ENCODE peak calls at places on chromosome 10, in four cellular contexts. P is mesothelial cell of epicardium, X is Right ventricle myocardium inferior, B is M059J. Y is an unnamed sample.

GRCh38 chr10:124294811-124295770 is 123.6 kb downstream of the OAT start:
- DNase-seq in P (no peak), X (peak; percentile 58), B (no peak), Y (no peak)

GRCh38 chr10:52216852-52217251 is 97.2 kb upstream of the DKK1 start:
- DNase-seq in P (no peak), X (no peak), B (peak; percentile 80), Y (peak; percentile 97)

GRCh38 chr10:43809211-43809930 is 160.7 kb upstream of the ZNF32 start:
- DNase-seq in P (no peak), X (no peak), B (peak; percentile 95), Y (peak; percentile 46)

GRCh38 chr10:85638797-85639196 is 727.8 kb downstream of the GRID1 start:
- DNase-seq in P (no peak), X (no peak), B (no peak), Y (no peak)

GRCh38 chr10:12228851-12229250 is 32.9 kb downstream of the CDC123 start:
- DNase-seq in P (no peak), X (no peak), B (no peak), Y (no peak)

GRCh38 chr10:113060221-113061053 is 110.4 kb downstream of the TCF7L2 start:
- DNase-seq in P (no peak), X (peak; percentile 86), B (no peak), Y (peak; percentile 65)

GRCh38 chr10:86651021-86651471 is 3.3 kb upstream of the OPN4 start:
- DNase-seq in P (no peak), X (no peak), B (no peak), Y (no peak)

GRCh38 chr10:125169915-125170314 is 9.6 kb upstream of the CTBP2 start:
- DNase-seq in P (no peak), X (no peak), B (no peak), Y (no peak)

GRCh38 chr10:100008142-100008522 is 1.6 kb downstream of the DNMBP start:
- DNase-seq in P (no peak), X (no peak), B (peak; percentile 58), Y (no peak)

GRCh38 chr10:117007080-117007479 is 2.1 kb upstream of the SHTN1 start:
- DNase-seq in P (no peak), X (no peak), B (peak; percentile 87), Y (peak; percentile 91)

GRCh38 chr10:117768333-117769045 is 225.9 kb downstream of the EMX2 start:
- DNase-seq in P (no peak), X (no peak), B (no peak), Y (no peak)

GRCh38 chr10:116769791-116770190 is 27.4 kb upstream of the HSPA12A start:
- DNase-seq in P (no peak), X (no peak), B (peak; percentile 10), Y (no peak)

GRCh38 chr10:92124020-92124419 is 166.9 kb downstream of the CPEB3 start:
- DNase-seq in P (no peak), X (no peak), B (no peak), Y (no peak)

GRCh38 chr10:132788180-132788830 is 2.4 kb upstream of the NKX6-2 start:
- DNase-seq in P (no peak), X (no peak), B (no peak), Y (peak; percentile 5)

GRCh38 chr10:84837041-84837766 is 508.8 kb downstream of the CCSER2 start:
- DNase-seq in P (no peak), X (no peak), B (no peak), Y (no peak)

GRCh38 chr10:131429141-131429540 is 117.6 kb upstream of the TCERG1L start:
- DNase-seq in P (no peak), X (no peak), B (no peak), Y (no peak)

GRCh38 chr10:133307776-133308430 is 769 bp downstream of the TUBGCP2 start:
- DNase-seq in P (peak; percentile 82), X (peak; percentile 88), B (peak; percentile 74), Y (peak; percentile 81)